ENCODE peak calls at places on chromosome 22, in ten cellular contexts. One of them, this sample, is unnamed.
A peak's percentile ranks its signal among the peaks of the same experiment; 100 is the strongest.

GRCh38 chr22:46406349-46406748 is 70.8 kb downstream of the TRMU start:
- DNase-seq in NCI-H146: no peak
- DNase-seq in A549: no peak
- DNase-seq in EL: no peak
- DNase-seq in astrocyte of the spinal cord: no peak
- DNase-seq in Peyer's patch: no peak
- DNase-seq in NCI-H774: no peak
- DNase-seq in cardiac fibroblast: no peak
- DNase-seq in NCI-H1417: no peak
- DNase-seq in AG20443: no peak
- DNase-seq in this sample: no peak

GRCh38 chr22:46465348-46465725 is 72.1 kb downstream of the CELSR1 start:
- DNase-seq in cardiac fibroblast: no peak
- DNase-seq in EL: no peak
- DNase-seq in Peyer's patch: no peak
- DNase-seq in NCI-H1417: no peak
- DNase-seq in NCI-H774: no peak
- DNase-seq in A549: no peak
- DNase-seq in astrocyte of the spinal cord: no peak
- DNase-seq in AG20443: no peak
- DNase-seq in NCI-H146: no peak
- DNase-seq in this sample: no peak

GRCh38 chr22:18998998-18999397 is 62.9 kb upstream of the PRODH start:
- DNase-seq in EL: no peak
- DNase-seq in NCI-H774: no peak
- DNase-seq in astrocyte of the spinal cord: no peak
- DNase-seq in NCI-H1417: no peak
- DNase-seq in cardiac fibroblast: no peak
- DNase-seq in Peyer's patch: no peak
- DNase-seq in AG20443: no peak
- DNase-seq in A549: no peak
- DNase-seq in NCI-H146: no peak
- DNase-seq in this sample: no peak

GRCh38 chr22:37981282-37982011 is 2.9 kb downstream of the SOX10 start:
- DNase-seq in NCI-H774: no peak
- DNase-seq in astrocyte of the spinal cord: no peak
- DNase-seq in AG20443: no peak
- DNase-seq in EL: no peak
- DNase-seq in NCI-H146: no peak
- DNase-seq in cardiac fibroblast: no peak
- DNase-seq in Peyer's patch: peak; percentile 78
- DNase-seq in A549: no peak
- DNase-seq in NCI-H1417: no peak
- DNase-seq in this sample: no peak

GRCh38 chr22:26139320-26139719 is 29.9 kb upstream of the SEZ6L start:
- DNase-seq in EL: no peak
- DNase-seq in Peyer's patch: no peak
- DNase-seq in NCI-H146: no peak
- DNase-seq in NCI-H1417: no peak
- DNase-seq in A549: no peak
- DNase-seq in cardiac fibroblast: no peak
- DNase-seq in astrocyte of the spinal cord: no peak
- DNase-seq in NCI-H774: no peak
- DNase-seq in AG20443: no peak
- DNase-seq in this sample: no peak

GRCh38 chr22:23709107-23709506 is 18.3 kb downstream of the RGL4 start:
- DNase-seq in NCI-H146: no peak
- DNase-seq in NCI-H1417: no peak
- DNase-seq in cardiac fibroblast: peak; percentile 14
- DNase-seq in astrocyte of the spinal cord: peak; percentile 10
- DNase-seq in AG20443: peak; percentile 78
- DNase-seq in A549: no peak
- DNase-seq in NCI-H774: no peak
- DNase-seq in EL: peak; percentile 61
- DNase-seq in Peyer's patch: no peak
- DNase-seq in this sample: no peak

GRCh38 chr22:40603088-40603605 is 33.4 kb downstream of the MRTFA start:
- DNase-seq in AG20443: peak; percentile 50
- DNase-seq in NCI-H1417: no peak
- DNase-seq in astrocyte of the spinal cord: peak; percentile 75
- DNase-seq in EL: peak; percentile 74
- DNase-seq in NCI-H774: no peak
- DNase-seq in cardiac fibroblast: peak; percentile 71
- DNase-seq in Peyer's patch: no peak
- DNase-seq in NCI-H146: no peak
- DNase-seq in A549: no peak
- DNase-seq in this sample: no peak

GRCh38 chr22:17443413-17444203 is 74.3 kb downstream of the CECR2 start:
- DNase-seq in EL: no peak
- DNase-seq in A549: no peak
- DNase-seq in Peyer's patch: no peak
- DNase-seq in NCI-H1417: no peak
- DNase-seq in AG20443: no peak
- DNase-seq in NCI-H146: no peak
- DNase-seq in NCI-H774: no peak
- DNase-seq in astrocyte of the spinal cord: peak; percentile 14
- DNase-seq in cardiac fibroblast: peak; percentile 23
- DNase-seq in this sample: no peak

GRCh38 chr22:49685116-49685515 is 142.6 kb downstream of the BRD1 start:
- DNase-seq in A549: no peak
- DNase-seq in EL: no peak
- DNase-seq in NCI-H146: no peak
- DNase-seq in AG20443: no peak
- DNase-seq in Peyer's patch: no peak
- DNase-seq in NCI-H774: no peak
- DNase-seq in NCI-H1417: no peak
- DNase-seq in cardiac fibroblast: no peak
- DNase-seq in astrocyte of the spinal cord: no peak
- DNase-seq in this sample: no peak

GRCh38 chr22:22059476-22060002 is 77.0 kb upstream of the TOP3B start:
- DNase-seq in Peyer's patch: no peak
- DNase-seq in cardiac fibroblast: no peak
- DNase-seq in A549: no peak
- DNase-seq in astrocyte of the spinal cord: no peak
- DNase-seq in NCI-H146: no peak
- DNase-seq in AG20443: no peak
- DNase-seq in EL: no peak
- DNase-seq in NCI-H774: no peak
- DNase-seq in NCI-H1417: no peak
- DNase-seq in this sample: no peak

GRCh38 chr22:32583074-32583677 is 108.6 kb downstream of the FBXO7 start:
- DNase-seq in cardiac fibroblast: no peak
- DNase-seq in NCI-H146: no peak
- DNase-seq in A549: no peak
- DNase-seq in NCI-H774: no peak
- DNase-seq in EL: no peak
- DNase-seq in Peyer's patch: no peak
- DNase-seq in astrocyte of the spinal cord: no peak
- DNase-seq in NCI-H1417: no peak
- DNase-seq in AG20443: no peak
- DNase-seq in this sample: no peak

GRCh38 chr22:36369922-36370781 is 17.6 kb downstream of the MYH9 start:
- DNase-seq in Peyer's patch: peak; percentile 79
- DNase-seq in AG20443: peak; percentile 54
- DNase-seq in NCI-H1417: peak; percentile 27
- DNase-seq in NCI-H774: no peak
- DNase-seq in NCI-H146: peak; percentile 60
- DNase-seq in astrocyte of the spinal cord: peak; percentile 40
- DNase-seq in A549: no peak
- DNase-seq in EL: peak; percentile 57
- DNase-seq in cardiac fibroblast: peak; percentile 74
- DNase-seq in this sample: peak; percentile 86

GRCh38 chr22:38180841-38181452 is 683 bp downstream of the PLA2G6 start:
- DNase-seq in AG20443: no peak
- DNase-seq in cardiac fibroblast: peak; percentile 18
- DNase-seq in A549: no peak
- DNase-seq in NCI-H146: no peak
- DNase-seq in EL: no peak
- DNase-seq in astrocyte of the spinal cord: no peak
- DNase-seq in NCI-H774: no peak
- DNase-seq in Peyer's patch: peak; percentile 67
- DNase-seq in NCI-H1417: peak; percentile 44
- DNase-seq in this sample: no peak

GRCh38 chr22:48639021-48639795 is 1188.5 kb downstream of the BRD1 start:
- DNase-seq in Peyer's patch: no peak
- DNase-seq in cardiac fibroblast: no peak
- DNase-seq in astrocyte of the spinal cord: no peak
- DNase-seq in NCI-H774: no peak
- DNase-seq in NCI-H146: no peak
- DNase-seq in AG20443: no peak
- DNase-seq in A549: no peak
- DNase-seq in NCI-H1417: no peak
- DNase-seq in EL: no peak
- DNase-seq in this sample: no peak

GRCh38 chr22:25172153-25172552 is 27.5 kb upstream of the CRYBB3 start:
- DNase-seq in astrocyte of the spinal cord: no peak
- DNase-seq in Peyer's patch: no peak
- DNase-seq in NCI-H774: no peak
- DNase-seq in AG20443: no peak
- DNase-seq in cardiac fibroblast: no peak
- DNase-seq in NCI-H146: no peak
- DNase-seq in A549: peak; percentile 7
- DNase-seq in NCI-H1417: no peak
- DNase-seq in EL: no peak
- DNase-seq in this sample: no peak

GRCh38 chr22:43342347-43343261 is 568 bp downstream of the SCUBE1 start:
- DNase-seq in cardiac fibroblast: no peak
- DNase-seq in NCI-H1417: no peak
- DNase-seq in AG20443: no peak
- DNase-seq in astrocyte of the spinal cord: no peak
- DNase-seq in NCI-H146: no peak
- DNase-seq in A549: no peak
- DNase-seq in NCI-H774: no peak
- DNase-seq in Peyer's patch: no peak
- DNase-seq in EL: no peak
- DNase-seq in this sample: peak; percentile 73

GRCh38 chr22:40838486-40838885 is 18.0 kb downstream of the ST13 start:
- DNase-seq in NCI-H774: no peak
- DNase-seq in EL: no peak
- DNase-seq in cardiac fibroblast: no peak
- DNase-seq in NCI-H1417: no peak
- DNase-seq in AG20443: no peak
- DNase-seq in astrocyte of the spinal cord: no peak
- DNase-seq in A549: no peak
- DNase-seq in Peyer's patch: no peak
- DNase-seq in NCI-H146: no peak
- DNase-seq in this sample: no peak

GRCh38 chr22:37077802-37078448 is 26.4 kb downstream of the KCTD17 start:
- DNase-seq in astrocyte of the spinal cord: peak; percentile 29
- DNase-seq in Peyer's patch: peak; percentile 76
- DNase-seq in cardiac fibroblast: peak; percentile 62
- DNase-seq in A549: peak; percentile 76
- DNase-seq in NCI-H774: no peak
- DNase-seq in NCI-H1417: peak; percentile 4
- DNase-seq in EL: peak; percentile 47
- DNase-seq in NCI-H146: peak; percentile 1
- DNase-seq in AG20443: peak; percentile 87
- DNase-seq in this sample: no peak

GRCh38 chr22:37855462-37855861 is 6.2 kb downstream of the EIF3L start:
- DNase-seq in A549: no peak
- DNase-seq in EL: no peak
- DNase-seq in cardiac fibroblast: no peak
- DNase-seq in AG20443: no peak
- DNase-seq in astrocyte of the spinal cord: no peak
- DNase-seq in NCI-H146: no peak
- DNase-seq in NCI-H1417: no peak
- DNase-seq in NCI-H774: no peak
- DNase-seq in Peyer's patch: no peak
- DNase-seq in this sample: no peak

GRCh38 chr22:22535662-22536061 is 15.6 kb upstream of the ZNF280A start:
- DNase-seq in NCI-H1417: no peak
- DNase-seq in NCI-H146: no peak
- DNase-seq in astrocyte of the spinal cord: no peak
- DNase-seq in NCI-H774: no peak
- DNase-seq in EL: no peak
- DNase-seq in Peyer's patch: no peak
- DNase-seq in A549: no peak
- DNase-seq in AG20443: no peak
- DNase-seq in cardiac fibroblast: no peak
- DNase-seq in this sample: no peak

GRCh38 chr22:36301384-36301828 is 48.5 kb downstream of the APOL1 start:
- DNase-seq in Peyer's patch: peak; percentile 85
- DNase-seq in AG20443: peak; percentile 73
- DNase-seq in NCI-H1417: peak; percentile 47
- DNase-seq in NCI-H774: no peak
- DNase-seq in astrocyte of the spinal cord: peak; percentile 72
- DNase-seq in EL: peak; percentile 57
- DNase-seq in cardiac fibroblast: peak; percentile 67
- DNase-seq in A549: peak; percentile 28
- DNase-seq in NCI-H146: peak; percentile 51
- DNase-seq in this sample: peak; percentile 92

GRCh38 chr22:32308191-32308590 is 49.5 kb upstream of the RFPL3 start:
- DNase-seq in astrocyte of the spinal cord: no peak
- DNase-seq in NCI-H1417: no peak
- DNase-seq in EL: no peak
- DNase-seq in Peyer's patch: no peak
- DNase-seq in NCI-H146: no peak
- DNase-seq in cardiac fibroblast: no peak
- DNase-seq in NCI-H774: no peak
- DNase-seq in AG20443: no peak
- DNase-seq in A549: no peak
- DNase-seq in this sample: no peak

This sample was measured in posterior vena cava.